ENCODE peak calls at places on chromosomes 11 and 22, in six cellular contexts. A is heart left ventricle, Y is left ventricle myocardium inferior, C is AG04450, G is psoas muscle, Q is substantia nigra. X is an unnamed sample.

GRCh38 chr11:30573951-30574350 is 12.2 kb downstream of the MPPED2 start:
- DNase-seq in A (no peak), Y (no peak), C (no peak), G (no peak), Q (no peak), X (no peak)

GRCh38 chr11:97963528-97964331 is 1057.0 kb upstream of the CNTN5 start:
- DNase-seq in A (no peak), Y (no peak), C (no peak), G (no peak), Q (no peak), X (peak; percentile 58)

GRCh38 chr11:24709928-24710565 is 213.2 kb downstream of the LUZP2 start:
- DNase-seq in A (no peak), Y (no peak), C (no peak), G (no peak), Q (no peak), X (no peak)

GRCh38 chr11:60756307-60757032 is at the start of gene MS4A15:
- DNase-seq in A (no peak), Y (no peak), C (no peak), G (no peak), Q (no peak), X (no peak)

GRCh38 chr11:33912405-33913361 is 20.8 kb upstream of the LMO2 start:
- DNase-seq in A (no peak), Y (no peak), C (peak; percentile 59), G (no peak), Q (no peak), X (peak; percentile 84)

GRCh38 chr22:50545522-50546325 is at the start of gene KLHDC7B:
- DNase-seq in A (no peak), Y (no peak), C (no peak), G (no peak), Q (no peak), X (no peak)

GRCh38 chr11:129247129-129247528 is 55.0 kb upstream of the ARHGAP32 start:
- DNase-seq in A (no peak), Y (no peak), C (no peak), G (no peak), Q (no peak), X (no peak)

GRCh38 chr11:19670030-19670761 is 42.4 kb upstream of the NAV2 start:
- DNase-seq in A (no peak), Y (no peak), C (no peak), G (no peak), Q (no peak), X (no peak)

GRCh38 chr22:33124471-33124870 is 66.3 kb upstream of the SYN3 start:
- DNase-seq in A (no peak), Y (no peak), C (no peak), G (no peak), Q (no peak), X (no peak)

GRCh38 chr22:41518048-41518347 is 26.3 kb downstream of the POLR3H start:
- DNase-seq in A (no peak), Y (no peak), C (no peak), G (no peak), Q (no peak), X (no peak)

GRCh38 chr11:116035972-116036371 is 531.8 kb upstream of the CADM1 start:
- DNase-seq in A (no peak), Y (no peak), C (no peak), G (no peak), Q (no peak), X (no peak)

GRCh38 chr11:32173435-32173834 is 82.6 kb downstream of the RCN1 start:
- DNase-seq in A (peak; percentile 59), Y (peak; percentile 48), C (peak; percentile 39), G (peak; percentile 30), Q (peak; percentile 12), X (peak; percentile 83)

GRCh38 chr11:124950606-124951330 is 3.2 kb upstream of the CCDC15 start:
- DNase-seq in A (no peak), Y (no peak), C (no peak), G (no peak), Q (no peak), X (no peak)

GRCh38 chr11:99911116-99911515 is 776.0 kb upstream of the ARHGAP42 start:
- DNase-seq in A (no peak), Y (no peak), C (no peak), G (no peak), Q (no peak), X (no peak)

GRCh38 chr22:23072035-23072910 is 2.0 kb downstream of the GNAZ start:
- DNase-seq in A (no peak), Y (peak; percentile 2), C (no peak), G (peak; percentile 4), Q (no peak), X (no peak)

GRCh38 chr22:32226236-32227119 is 21.6 kb upstream of the RFPL2 start:
- DNase-seq in A (no peak), Y (no peak), C (no peak), G (no peak), Q (no peak), X (no peak)

GRCh38 chr11:46055371-46055770 is 65.9 kb downstream of the PHF21A start:
- DNase-seq in A (no peak), Y (no peak), C (peak; percentile 24), G (no peak), Q (no peak), X (no peak)

GRCh38 chr11:10050561-10050960 is 243.5 kb downstream of the SBF2 start:
- DNase-seq in A (no peak), Y (no peak), C (no peak), G (no peak), Q (no peak), X (no peak)

GRCh38 chr22:43151251-43152000 is at the start of gene TSPO:
- DNase-seq in A (peak; percentile 87), Y (peak; percentile 85), C (no peak), G (peak; percentile 85), Q (peak; percentile 81), X (peak; percentile 59)

GRCh38 chr22:21045585-21046294 is at the start of gene LRRC74B:
- DNase-seq in A (peak; percentile 88), Y (peak; percentile 89), C (peak; percentile 67), G (peak; percentile 92), Q (peak; percentile 68), X (peak; percentile 96)
- H3K27ac ChIP-seq in A (no peak within 1 kb of the TSS), Y (no peak within 1 kb of the TSS), C (peak within 1 kb of the TSS; percentile 40), G (peak within 1 kb of the TSS; percentile 75), Q (no peak within 1 kb of the TSS), X (peak within 1 kb of the TSS; percentile 56)

GRCh38 chr11:17606206-17607082 is 59.4 kb downstream of the OTOG start:
- DNase-seq in A (no peak), Y (no peak), C (no peak), G (no peak), Q (no peak), X (no peak)

GRCh38 chr11:17607572-17608570 is 60.8 kb downstream of the OTOG start:
- DNase-seq in A (no peak), Y (no peak), C (no peak), G (no peak), Q (no peak), X (no peak)

GRCh38 chr11:17605736-17606135 is 58.7 kb downstream of the OTOG start:
- DNase-seq in A (no peak), Y (no peak), C (no peak), G (no peak), Q (no peak), X (no peak)

GRCh38 chr11:17608830-17609229 is 61.8 kb downstream of the OTOG start:
- DNase-seq in A (no peak), Y (no peak), C (no peak), G (no peak), Q (no peak), X (no peak)

GRCh38 chr11:17607083-17607429 is 60.0 kb downstream of the OTOG start:
- DNase-seq in A (no peak), Y (no peak), C (no peak), G (no peak), Q (no peak), X (no peak)
- H3K27ac ChIP-seq in A (no peak overlapping the region), Y (no peak overlapping the region), C (no peak overlapping the region), G (no peak overlapping the region), Q (no peak overlapping the region), X (no peak overlapping the region)

GRCh38 chr11:126339866-126340434 is 15.5 kb upstream of the ST3GAL4 start:
- DNase-seq in A (peak; percentile 78), Y (peak; percentile 81), C (no peak), G (peak; percentile 80), Q (no peak), X (peak; percentile 69)
- H3K27ac ChIP-seq in A (peak overlapping the region; percentile 56), Y (peak overlapping the region; percentile 76), C (no peak overlapping the region), G (peak overlapping the region; percentile 20), Q (no peak overlapping the region), X (no peak overlapping the region)

DNA sequence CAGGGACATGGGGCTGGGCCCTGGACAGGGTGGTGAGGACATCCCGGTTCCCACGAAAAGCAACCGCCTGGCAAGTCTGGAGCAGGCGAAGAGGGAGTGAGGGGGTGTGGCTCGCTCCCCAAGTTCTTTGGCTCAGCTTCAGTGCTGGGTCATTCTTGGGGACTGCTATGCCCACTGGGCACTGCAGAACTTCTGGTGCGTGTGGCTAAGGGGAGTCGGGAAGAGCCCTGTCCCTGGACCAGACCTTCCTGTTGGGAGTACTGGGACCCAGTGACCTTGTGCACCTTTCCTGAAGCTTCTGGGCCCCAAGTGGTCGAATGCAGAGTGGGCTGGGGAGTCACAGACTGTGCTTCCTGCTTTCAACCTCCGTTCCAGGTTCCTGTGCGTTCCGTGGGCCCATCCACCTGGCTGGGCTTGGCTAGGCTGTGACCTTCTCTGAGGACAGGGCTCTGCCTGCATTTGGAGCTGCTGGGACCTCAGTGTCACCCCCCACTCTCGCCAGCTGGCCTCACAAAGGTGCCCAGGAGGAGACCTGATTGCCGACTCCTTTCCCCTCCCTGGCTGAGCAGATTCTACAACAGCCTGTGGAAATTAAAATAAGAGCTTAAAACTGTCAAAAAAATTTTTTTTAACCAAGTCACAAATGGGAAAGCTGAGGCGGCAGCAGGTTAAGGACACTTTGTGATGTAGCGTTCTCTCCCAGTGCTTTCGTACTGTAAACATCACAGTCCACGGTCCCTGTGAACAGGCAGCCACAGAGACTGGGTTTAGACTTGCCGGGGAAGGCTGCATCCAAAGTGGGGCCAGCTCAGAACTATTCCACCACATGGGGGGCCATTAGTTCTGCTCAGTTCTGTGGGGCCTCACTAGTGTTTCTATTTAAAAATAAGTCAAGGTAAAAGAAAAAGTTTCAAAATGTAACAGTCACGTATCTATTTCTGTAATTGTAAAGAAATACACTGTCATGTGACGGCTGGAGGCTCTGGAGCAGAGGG is 63.8 kb upstream of the WNT7B start:
- DNase-seq in A (peak; percentile 17), Y (peak; percentile 10), C (no peak), G (no peak), Q (no peak), X (no peak)
- H3K27ac ChIP-seq in A (peak overlapping the region; percentile 93), Y (peak overlapping the region; percentile 100), C (no peak overlapping the region), G (peak overlapping the region; percentile 99), Q (peak overlapping the region; percentile 61), X (no peak overlapping the region)

GRCh38 chr11:68002575-68002942 is 1.3 kb downstream of the UNC93B1 start:
- DNase-seq in A (no peak), Y (no peak), C (no peak), G (no peak), Q (no peak), X (no peak)
- H3K27ac ChIP-seq in A (no peak overlapping the region), Y (peak overlapping the region; percentile 83), C (no peak overlapping the region), G (no peak overlapping the region), Q (peak overlapping the region; percentile 35), X (no peak overlapping the region)

DNA sequence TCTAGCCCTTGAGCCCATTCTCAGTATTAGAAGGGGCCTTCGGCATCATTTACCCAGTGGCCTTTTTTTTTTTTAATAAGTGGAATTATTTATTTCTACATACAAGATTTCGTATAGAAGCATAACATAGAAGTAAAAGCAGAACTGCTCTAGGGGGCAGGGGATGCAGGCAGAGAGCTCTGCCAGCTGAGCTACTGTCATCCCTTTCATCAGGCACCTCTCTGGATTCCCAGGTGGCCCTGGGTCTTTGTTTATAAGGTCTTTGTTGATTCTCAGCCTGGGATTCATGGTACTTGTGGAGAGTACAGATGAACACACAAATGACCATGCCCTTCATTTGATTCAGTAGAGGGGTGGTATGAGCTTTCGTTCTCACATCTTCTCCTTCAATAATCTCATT is 66.4 kb downstream of the GAB2 start:
- DNase-seq in A (no peak), Y (no peak), C (no peak), G (no peak), Q (no peak), X (no peak)
- H3K27ac ChIP-seq in A (peak overlapping the region; percentile 80), Y (peak overlapping the region; percentile 90), C (no peak overlapping the region), G (no peak overlapping the region), Q (peak overlapping the region; percentile 86), X (no peak overlapping the region)

X was measured in cardiac muscle cell.